ENCODE peak calls at places on chromosome 21, in four cellular contexts. One of them, this sample, is unnamed.
A peak's percentile ranks its signal among the peaks of the same experiment; 100 is the strongest.

GRCh38 chr21:39136711-39137110 is 46.5 kb downstream of the PSMG1 start:
- DNase-seq in right lobe of liver: no peak
- DNase-seq in uterus: no peak
- DNase-seq in IMR-90: peak; percentile 47
- DNase-seq in this sample: no peak

GRCh38 chr21:29376556-29376955 is 77.8 kb downstream of the BACH1 start:
- DNase-seq in right lobe of liver: peak; percentile 53
- DNase-seq in uterus: peak; percentile 16
- DNase-seq in IMR-90: no peak
- DNase-seq in this sample: peak; percentile 42

GRCh38 chr21:28959367-28960099 is 33.1 kb downstream of the LTN1 start:
- DNase-seq in right lobe of liver: no peak
- DNase-seq in uterus: no peak
- DNase-seq in IMR-90: peak; percentile 89
- DNase-seq in this sample: no peak

GRCh38 chr21:39669485-39669884 is 56.7 kb downstream of the B3GALT5 start:
- DNase-seq in right lobe of liver: no peak
- DNase-seq in uterus: no peak
- DNase-seq in IMR-90: no peak
- DNase-seq in this sample: no peak

GRCh38 chr21:40176732-40177131 is 309.5 kb downstream of the PCP4 start:
- DNase-seq in right lobe of liver: no peak
- DNase-seq in uterus: no peak
- DNase-seq in IMR-90: no peak
- DNase-seq in this sample: no peak

GRCh38 chr21:16570196-16570595 is 840.4 kb downstream of the USP25 start:
- DNase-seq in right lobe of liver: no peak
- DNase-seq in uterus: no peak
- DNase-seq in IMR-90: peak; percentile 39
- DNase-seq in this sample: no peak

GRCh38 chr21:26489781-26490180 is 83.3 kb downstream of the CYYR1 start:
- DNase-seq in right lobe of liver: no peak
- DNase-seq in uterus: no peak
- DNase-seq in IMR-90: no peak
- DNase-seq in this sample: no peak

GRCh38 chr21:18940791-18941190 is 537.2 kb upstream of the TMPRSS15 start:
- DNase-seq in right lobe of liver: no peak
- DNase-seq in uterus: no peak
- DNase-seq in IMR-90: no peak
- DNase-seq in this sample: no peak

GRCh38 chr21:8991968-8992621 is 1529.3 kb upstream of the TPTE start:
- DNase-seq in right lobe of liver: no peak
- DNase-seq in uterus: no peak
- DNase-seq in IMR-90: no peak
- DNase-seq in this sample: no peak

GRCh38 chr21:28738305-28738704 is 254.4 kb downstream of the LTN1 start:
- DNase-seq in right lobe of liver: no peak
- DNase-seq in uterus: no peak
- DNase-seq in IMR-90: no peak
- DNase-seq in this sample: no peak

GRCh38 chr21:46187814-46188213 is 3.6 kb upstream of the SPATC1L start:
- DNase-seq in right lobe of liver: no peak
- DNase-seq in uterus: no peak
- DNase-seq in IMR-90: no peak
- DNase-seq in this sample: no peak

GRCh38 chr21:46187251-46187650 is 3.0 kb upstream of the SPATC1L start:
- DNase-seq in right lobe of liver: no peak
- DNase-seq in uterus: no peak
- DNase-seq in IMR-90: no peak
- DNase-seq in this sample: no peak

GRCh38 chr21:46189213-46189958 is 5.1 kb upstream of the SPATC1L start:
- DNase-seq in right lobe of liver: no peak
- DNase-seq in uterus: no peak
- DNase-seq in IMR-90: peak; percentile 58
- DNase-seq in this sample: no peak

GRCh38 chr21:46189959-46190490 is 5.8 kb upstream of the SPATC1L start:
- DNase-seq in right lobe of liver: no peak
- DNase-seq in uterus: no peak
- DNase-seq in IMR-90: no peak
- DNase-seq in this sample: no peak

GRCh38 chr21:46188226-46189212 is 4.3 kb upstream of the SPATC1L start:
- DNase-seq in right lobe of liver: no peak
- DNase-seq in uterus: peak; percentile 51
- DNase-seq in IMR-90: peak; percentile 58
- DNase-seq in this sample: no peak
- TF ChIP-seq POLR2A in right lobe of liver: no peak
- TF ChIP-seq POLR2A in uterus: no peak
- TF ChIP-seq POLR2A in IMR-90: no peak
- TF ChIP-seq POLR2A in this sample: no peak

DNA sequence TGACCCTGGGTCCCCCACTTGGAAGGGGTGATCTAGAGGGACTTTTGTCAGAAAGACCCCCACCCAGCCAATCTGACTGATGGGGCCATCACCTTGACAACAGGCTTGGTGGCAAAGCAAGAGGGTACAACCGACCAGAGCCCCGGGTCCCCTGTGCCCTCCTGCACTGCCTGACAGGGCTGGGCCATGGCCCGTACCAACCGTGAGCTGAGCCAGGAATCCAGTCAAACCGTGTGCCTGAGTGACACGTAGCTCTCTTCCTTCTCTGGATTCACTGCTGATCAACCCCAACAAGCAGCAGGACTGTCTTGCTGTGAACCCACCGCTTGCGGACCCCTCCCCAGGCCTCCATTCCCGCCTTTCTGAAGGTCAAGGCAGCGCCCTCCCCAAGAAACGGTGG is 27.0 kb downstream of the PDE9A start:
- DNase-seq in right lobe of liver: no peak
- DNase-seq in uterus: no peak
- DNase-seq in IMR-90: no peak
- DNase-seq in this sample: no peak
- H3K27me3 ChIP-seq in right lobe of liver: no peaks in the 10 kb centered on the region
- H3K27me3 ChIP-seq in uterus: no peaks in the 10 kb centered on the region
- H3K27me3 ChIP-seq in IMR-90: peaks cover 7% of the 10 kb centered on the region
- H3K27me3 ChIP-seq in this sample: no peaks in the 10 kb centered on the region

DNA sequence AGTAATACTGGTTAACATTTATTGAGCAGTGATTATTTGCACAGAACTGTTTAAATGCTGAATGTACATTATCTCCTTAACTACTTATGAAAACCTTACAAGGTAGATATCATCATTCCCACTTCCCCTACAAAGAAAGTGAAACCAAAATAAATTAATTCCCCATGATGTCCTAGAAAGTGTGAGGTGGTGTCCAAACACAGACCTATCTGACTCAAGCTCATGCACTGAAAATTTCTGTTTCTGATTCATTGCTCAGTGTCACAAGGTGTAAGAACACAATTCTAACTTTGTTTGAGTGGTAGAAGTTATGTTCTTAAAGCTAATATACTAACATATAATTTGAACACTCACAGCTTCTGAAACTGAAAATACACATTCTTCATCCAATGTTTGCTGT is 178.7 kb downstream of the MRPL39 start:
- DNase-seq in right lobe of liver: no peak
- DNase-seq in uterus: no peak
- DNase-seq in IMR-90: peak; percentile 5
- DNase-seq in this sample: no peak
- H3K27ac ChIP-seq in right lobe of liver: no peak overlapping the region
- H3K27ac ChIP-seq in uterus: no peak overlapping the region
- H3K27ac ChIP-seq in IMR-90: no peak overlapping the region
- H3K27ac ChIP-seq in this sample: no peak overlapping the region

DNA sequence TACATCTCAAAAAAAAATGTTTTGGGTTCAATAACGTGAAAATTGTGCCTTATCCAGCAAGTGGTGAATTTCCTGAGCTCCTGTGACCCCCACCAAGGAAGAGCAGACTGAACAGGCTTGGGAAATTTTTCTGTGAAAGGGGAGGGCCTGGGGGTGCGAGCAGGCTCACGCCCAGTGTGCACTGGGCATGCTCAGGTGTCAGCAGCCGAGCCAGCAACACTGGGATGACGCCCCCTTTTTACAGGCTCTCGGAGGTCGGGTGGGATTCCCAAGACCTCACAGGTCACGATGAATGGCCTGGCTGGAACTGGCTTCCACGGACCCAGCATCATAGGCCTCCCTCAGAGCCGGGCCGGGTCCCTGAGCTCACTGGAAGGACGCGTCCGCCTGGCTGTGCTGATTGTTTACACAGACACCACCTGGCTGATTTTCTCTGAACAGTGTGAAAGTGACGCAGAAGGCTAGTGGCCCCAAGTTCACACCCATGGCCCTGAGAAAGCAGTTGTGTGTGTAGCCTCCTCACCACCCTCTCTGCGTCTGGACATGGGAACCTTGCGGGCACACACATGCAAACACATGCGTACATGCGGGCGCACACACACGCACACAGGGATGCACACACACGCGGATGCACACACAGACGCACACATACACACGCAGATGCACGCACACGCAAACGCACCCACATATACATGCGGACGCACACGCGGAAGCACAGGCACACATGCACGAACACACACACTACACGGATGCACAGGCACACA is 9.2 kb downstream of the CSTB start:
- DNase-seq in right lobe of liver: no peak
- DNase-seq in uterus: no peak
- DNase-seq in IMR-90: no peak
- DNase-seq in this sample: peak; percentile 45
- TF ChIP-seq POLR2A in right lobe of liver: no peak
- TF ChIP-seq POLR2A in uterus: no peak
- TF ChIP-seq POLR2A in IMR-90: no peak
- TF ChIP-seq POLR2A in this sample: peak; percentile 32

DNA sequence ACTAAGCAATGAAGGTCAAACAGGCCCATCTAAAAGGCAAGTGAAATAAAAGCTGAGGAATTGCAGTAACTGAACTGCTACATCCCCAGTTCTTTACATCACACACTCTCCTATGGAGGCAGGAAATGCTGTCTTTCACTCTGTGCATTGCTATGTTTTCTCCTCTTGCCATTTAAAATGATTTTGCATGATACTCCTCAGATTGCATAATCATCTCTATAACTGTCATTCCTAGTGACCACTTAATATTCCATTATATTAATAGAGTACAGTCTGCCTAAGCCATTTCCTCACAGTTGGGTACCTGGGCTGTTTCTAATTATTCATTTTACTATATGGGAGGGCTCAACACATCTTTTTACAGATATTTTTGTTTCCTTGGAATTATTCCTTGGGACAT is 92.4 kb upstream of the KCNE2 start:
- DNase-seq in right lobe of liver: no peak
- DNase-seq in uterus: no peak
- DNase-seq in IMR-90: no peak
- DNase-seq in this sample: no peak
- H3K27me3 ChIP-seq in right lobe of liver: no peaks in the 10 kb centered on the region
- H3K27me3 ChIP-seq in uterus: no peaks in the 10 kb centered on the region
- H3K27me3 ChIP-seq in IMR-90: peaks cover 34% of the 10 kb centered on the region
- H3K27me3 ChIP-seq in this sample: no peaks in the 10 kb centered on the region

GRCh38 chr21:31686272-31686913 is 26.9 kb downstream of the SOD1 start:
- DNase-seq in right lobe of liver: no peak
- DNase-seq in uterus: no peak
- DNase-seq in IMR-90: no peak
- DNase-seq in this sample: no peak

GRCh38 chr21:31682625-31683024 is 23.1 kb downstream of the SOD1 start:
- DNase-seq in right lobe of liver: no peak
- DNase-seq in uterus: no peak
- DNase-seq in IMR-90: peak; percentile 52
- DNase-seq in this sample: no peak

GRCh38 chr21:31684918-31685317 is 25.4 kb downstream of the SOD1 start:
- DNase-seq in right lobe of liver: no peak
- DNase-seq in uterus: no peak
- DNase-seq in IMR-90: no peak
- DNase-seq in this sample: no peak

GRCh38 chr21:31687108-31687507 is 27.6 kb downstream of the SOD1 start:
- DNase-seq in right lobe of liver: no peak
- DNase-seq in uterus: no peak
- DNase-seq in IMR-90: peak; percentile 11
- DNase-seq in this sample: no peak

DNA sequence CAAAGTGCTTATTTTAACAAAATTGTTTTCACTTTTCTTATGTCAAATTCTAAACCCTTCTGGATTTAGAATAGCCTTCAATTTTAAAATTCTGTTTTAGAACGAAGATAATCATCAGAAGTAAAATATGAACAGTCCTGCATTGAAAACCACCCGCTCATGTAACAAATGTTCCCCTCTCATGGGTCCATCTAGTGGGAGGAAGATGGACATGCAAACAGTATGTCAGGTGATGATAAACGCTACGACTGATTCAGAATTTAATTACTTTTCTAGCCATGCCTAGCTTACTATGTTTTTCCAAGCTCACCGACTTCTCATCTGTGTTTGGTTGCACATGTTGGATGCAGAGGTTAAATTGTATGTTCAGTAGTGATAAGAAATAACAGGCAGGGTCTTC is 23.5 kb downstream of the SOD1 start:
- DNase-seq in right lobe of liver: no peak
- DNase-seq in uterus: no peak
- DNase-seq in IMR-90: no peak
- DNase-seq in this sample: no peak
- H3K27ac ChIP-seq in right lobe of liver: no peak overlapping the region
- H3K27ac ChIP-seq in uterus: no peak overlapping the region
- H3K27ac ChIP-seq in IMR-90: no peak overlapping the region
- H3K27ac ChIP-seq in this sample: no peak overlapping the region

GRCh38 chr21:36834192-36834591 is 132.3 kb downstream of the HLCS start:
- DNase-seq in right lobe of liver: no peak
- DNase-seq in uterus: no peak
- DNase-seq in IMR-90: no peak
- DNase-seq in this sample: no peak

GRCh38 chr21:36830041-36830440 is 131.1 kb downstream of the SIM2 start:
- DNase-seq in right lobe of liver: no peak
- DNase-seq in uterus: no peak
- DNase-seq in IMR-90: no peak
- DNase-seq in this sample: no peak

GRCh38 chr21:36839735-36840134 is 126.7 kb downstream of the HLCS start:
- DNase-seq in right lobe of liver: no peak
- DNase-seq in uterus: no peak
- DNase-seq in IMR-90: peak; percentile 15
- DNase-seq in this sample: no peak

GRCh38 chr21:36839123-36839522 is 127.3 kb downstream of the HLCS start:
- DNase-seq in right lobe of liver: no peak
- DNase-seq in uterus: no peak
- DNase-seq in IMR-90: peak; percentile 91
- DNase-seq in this sample: no peak

GRCh38 chr21:36835383-36835795 is 131.1 kb downstream of the HLCS start:
- DNase-seq in right lobe of liver: no peak
- DNase-seq in uterus: peak; percentile 34
- DNase-seq in IMR-90: no peak
- DNase-seq in this sample: peak; percentile 79
- TF ChIP-seq POLR2A in right lobe of liver: no peak
- TF ChIP-seq POLR2A in uterus: no peak
- TF ChIP-seq POLR2A in IMR-90: no peak
- TF ChIP-seq POLR2A in this sample: no peak

GRCh38 chr21:35721701-35722100 is 338.6 kb downstream of the SETD4 start:
- DNase-seq in right lobe of liver: no peak
- DNase-seq in uterus: no peak
- DNase-seq in IMR-90: no peak
- DNase-seq in this sample: no peak
- H3K27me3 ChIP-seq in right lobe of liver: no peaks in the 10 kb centered on the region
- H3K27me3 ChIP-seq in uterus: no peaks in the 10 kb centered on the region
- H3K27me3 ChIP-seq in IMR-90: peaks cover 8% of the 10 kb centered on the region
- H3K27me3 ChIP-seq in this sample: peaks cover 6% of the 10 kb centered on the region